ENCODE peak calls at places on chromosomes 16 and 17, in seven cellular contexts. O, U, B, K, Z, E and V are unnamed samples.

GRCh38 chr16:77679901-77680300 is 42.4 kb upstream of the NUDT7 start:
- DNase-seq in U (no peak), B (no peak), K (no peak), E (no peak), Z (no peak), O (no peak), V (no peak)

GRCh38 chr17:29042679-29043538 is at the start of gene PIPOX:
- DNase-seq in Z (no peak), O (peak; percentile 92), U (no peak), K (no peak), E (no peak), B (peak; percentile 48), V (no peak)

GRCh38 chr17:31854672-31855071 is 4.4 kb downstream of the COPRS start:
- DNase-seq in E (no peak), B (no peak), U (no peak), O (no peak), Z (no peak), K (no peak), V (no peak)

GRCh38 chr16:75758215-75758614 is 31.9 kb upstream of the CPHXL start:
- DNase-seq in B (no peak), Z (no peak), O (no peak), U (no peak), E (no peak), K (no peak), V (no peak)

GRCh38 chr17:37305406-37305905 is 70.3 kb upstream of the C17orf78 start:
- DNase-seq in K (no peak), B (no peak), O (no peak), E (no peak), Z (no peak), U (no peak), V (no peak)

GRCh38 chr17:41446806-41447205 is 6.0 kb upstream of the KRT38 start:
- DNase-seq in Z (no peak), E (no peak), K (no peak), B (no peak), U (no peak), O (no peak), V (no peak)

GRCh38 chr17:2336215-2337151 is at the start of gene TSR1:
- DNase-seq in O (peak; percentile 95), Z (peak; percentile 98), K (peak; percentile 92), B (peak; percentile 95), U (peak; percentile 90), E (peak; percentile 93), V (peak; percentile 95)

GRCh38 chr17:56960596-56961538 is at the start of gene COIL:
- DNase-seq in U (peak; percentile 92), K (peak; percentile 91), B (peak; percentile 96), O (peak; percentile 95), Z (peak; percentile 99), E (peak; percentile 96), V (peak; percentile 96)

GRCh38 chr16:67546761-67547422 is 15.4 kb upstream of the CTCF start:
- DNase-seq in Z (peak; percentile 92), E (peak; percentile 88), K (peak; percentile 78), U (peak; percentile 78), O (peak; percentile 86), B (peak; percentile 94), V (peak; percentile 77)

GRCh38 chr17:51087072-51087757 is 33.5 kb downstream of the SPAG9 start:
- DNase-seq in E (no peak), B (no peak), U (no peak), Z (no peak), K (no peak), O (no peak), V (no peak)

GRCh38 chr16:77306050-77306616 is 106.9 kb downstream of the SYCE1L start:
- DNase-seq in O (no peak), E (no peak), Z (no peak), U (no peak), B (no peak), K (no peak), V (no peak)

GRCh38 chr17:9611557-9611956 is 33.8 kb upstream of the USP43 start:
- DNase-seq in B (no peak), E (no peak), Z (no peak), U (no peak), K (no peak), O (no peak), V (no peak)

DNA sequence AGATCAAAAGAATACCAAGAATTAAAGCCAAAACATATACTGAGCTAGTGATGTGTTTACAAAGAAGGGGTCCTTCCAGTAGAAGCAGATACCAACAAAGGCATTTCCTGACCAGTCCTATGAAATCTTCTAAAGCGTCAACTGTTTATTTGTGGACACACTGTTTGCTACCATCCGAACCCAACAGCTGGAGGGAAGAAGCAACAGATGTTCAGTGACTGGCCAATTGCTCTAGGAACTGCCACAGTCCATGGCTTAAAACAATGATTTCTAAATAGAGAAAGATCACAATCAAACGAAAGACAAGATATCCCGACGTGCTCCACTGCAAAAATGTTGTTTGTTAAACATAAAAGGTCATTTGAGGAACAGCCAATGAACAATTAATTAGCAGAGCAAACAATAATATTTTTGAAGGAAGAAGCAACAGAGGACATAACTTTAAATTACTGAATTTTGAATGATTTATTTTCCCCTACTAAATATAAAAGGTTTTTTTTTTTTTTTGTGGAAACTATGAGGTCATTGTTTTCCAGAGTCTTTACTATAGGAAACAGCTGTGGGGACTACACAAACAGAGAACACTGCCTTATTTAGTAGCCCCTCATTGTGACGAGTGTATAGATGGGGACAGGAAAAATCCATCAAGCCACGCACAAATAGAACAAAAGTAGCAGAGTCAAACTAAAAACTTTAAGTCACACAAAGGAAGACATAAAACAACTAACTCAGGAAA is 17.2 kb downstream of the USP31 start:
- DNase-seq in O (no peak), U (no peak), E (no peak), B (no peak), Z (no peak), K (no peak), V (no peak)
- H3K27ac ChIP-seq in O (no peak overlapping the region), U (no peak overlapping the region), E (peak overlapping the region; percentile 39), B (peak overlapping the region; percentile 7), Z (peak overlapping the region; percentile 73), K (peak overlapping the region; percentile 88), V (peak overlapping the region; percentile 50)

DNA sequence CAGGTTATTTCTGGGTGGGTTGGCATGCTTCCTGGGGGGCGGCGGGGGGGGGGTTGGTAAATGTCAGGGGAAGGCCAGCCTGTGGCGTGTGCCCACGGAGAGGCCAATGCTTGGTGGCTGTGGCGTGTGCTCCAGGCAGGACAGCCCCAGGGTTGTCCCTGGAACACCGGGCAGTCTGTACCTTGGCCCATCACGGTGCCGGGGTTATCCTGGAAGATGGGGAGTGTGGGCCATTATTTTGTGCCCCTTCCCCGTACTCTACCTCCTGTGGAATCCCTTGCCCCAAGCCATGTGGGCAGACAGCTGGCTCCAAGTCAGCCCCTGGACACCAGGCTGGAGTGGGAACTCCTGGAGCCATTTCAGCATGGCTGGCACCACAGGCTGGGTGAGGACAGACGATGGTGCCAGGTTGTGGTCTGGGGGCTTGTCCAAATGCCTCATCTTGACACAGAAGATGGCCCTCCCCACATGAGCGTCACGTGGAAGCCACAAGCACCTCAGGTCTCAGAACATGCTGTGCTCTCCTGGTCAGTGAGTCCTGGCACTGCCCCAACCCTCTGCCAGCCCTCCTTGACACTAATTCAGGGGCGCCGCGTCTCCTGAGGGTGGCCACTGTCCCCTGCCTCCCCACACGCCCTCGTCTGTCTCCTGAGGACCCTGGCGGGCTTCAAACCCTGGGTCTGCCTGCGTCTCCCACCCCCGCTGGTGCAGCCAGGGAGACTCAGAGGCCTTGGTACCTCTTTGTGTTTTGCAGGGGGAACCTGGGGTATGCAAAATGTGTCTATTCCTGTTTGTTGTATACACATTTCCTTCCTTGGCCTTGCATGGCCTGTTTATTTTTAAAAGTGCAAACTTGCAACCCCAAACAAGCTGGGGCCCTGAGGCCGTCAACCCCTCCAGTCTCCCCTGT is 4.3 kb downstream of the SLC16A3 start:
- DNase-seq in O (no peak), E (no peak), K (peak; percentile 13), Z (peak; percentile 57), U (peak; percentile 24), B (no peak), V (no peak)
- H3K4me1 ChIP-seq in O (peaks cover 31% of the 10 kb centered on the region), E (peaks cover 26% of the 10 kb centered on the region), K (peaks cover 78% of the 10 kb centered on the region), Z (peaks cover 31% of the 10 kb centered on the region), U (peaks cover 31% of the 10 kb centered on the region), B (peaks cover 26% of the 10 kb centered on the region), V (peaks cover 73% of the 10 kb centered on the region)

GRCh38 chr17:33334703-33335102 is 41.6 kb upstream of the ASIC2 start:
- DNase-seq in O (no peak), E (no peak), U (no peak), K (no peak), B (no peak), Z (no peak), V (no peak)

GRCh38 chr17:33330877-33331276 is 37.8 kb upstream of the ASIC2 start:
- DNase-seq in B (no peak), K (no peak), Z (no peak), E (no peak), U (no peak), O (no peak), V (no peak)

GRCh38 chr17:33338242-33338641 is 45.1 kb upstream of the ASIC2 start:
- DNase-seq in Z (no peak), E (no peak), K (no peak), B (no peak), O (no peak), U (no peak), V (no peak)

DNA sequence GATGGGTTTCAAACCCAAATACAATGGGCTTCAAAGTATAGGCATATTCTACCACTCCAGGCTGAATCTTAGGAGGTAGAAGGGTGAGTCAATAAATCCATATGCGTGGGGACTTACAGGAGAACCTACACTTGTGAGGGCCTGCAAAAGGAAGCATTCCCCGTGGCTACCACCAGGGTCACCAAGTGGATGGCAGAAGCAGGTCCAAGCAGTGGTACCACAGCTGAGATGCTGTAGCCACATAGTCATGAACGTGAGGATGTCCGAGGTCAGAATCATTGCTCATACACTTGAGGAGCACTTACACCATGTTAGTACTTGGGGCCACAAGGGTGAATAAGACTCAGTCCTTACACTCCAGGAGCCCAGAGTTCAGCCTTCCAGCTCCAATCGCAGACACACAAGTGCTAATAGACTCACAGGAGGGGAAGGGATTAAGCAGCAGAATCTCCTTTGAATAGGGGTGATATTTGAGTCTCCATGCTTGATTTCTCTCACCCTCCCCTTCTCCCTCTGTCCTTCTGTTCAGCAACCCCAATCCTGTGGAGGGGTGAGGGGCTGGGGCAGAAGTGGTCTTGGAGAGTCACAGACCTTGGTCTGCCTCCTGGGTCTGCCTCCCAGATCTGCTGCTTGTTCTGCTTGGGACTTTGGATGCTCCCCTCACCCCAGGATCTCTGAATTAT is 42.5 kb upstream of the ASIC2 start:
- DNase-seq in B (no peak), K (no peak), Z (no peak), O (peak; percentile 61), U (no peak), E (no peak), V (no peak)
- TF ChIP-seq CTCF in B (no peak), K (no peak), Z (no peak), O (peak; percentile 40), U (no peak), E (no peak), V (no peak)

GRCh38 chr16:27230562-27230991 is 27.3 kb downstream of the KDM8 start:
- DNase-seq in Z (peak; percentile 71), E (peak; percentile 91), B (peak; percentile 93), U (no peak), O (no peak), K (no peak), V (no peak)

GRCh38 chr16:27232875-27233605 is 29.7 kb downstream of the KDM8 start:
- DNase-seq in Z (no peak), O (no peak), E (no peak), K (no peak), B (no peak), U (no peak), V (no peak)

GRCh38 chr16:27229891-27230470 is 26.7 kb downstream of the KDM8 start:
- DNase-seq in O (no peak), E (no peak), B (no peak), K (no peak), U (no peak), Z (peak; percentile 37), V (no peak)

GRCh38 chr16:27232061-27232841 is 28.9 kb downstream of the KDM8 start:
- DNase-seq in O (no peak), Z (no peak), K (no peak), U (no peak), E (peak; percentile 67), B (peak; percentile 86), V (no peak)

GRCh38 chr16:27231692-27232060 is 28.4 kb downstream of the KDM8 start:
- DNase-seq in Z (peak; percentile 27), K (no peak), B (no peak), O (no peak), E (no peak), U (no peak), V (no peak)
- H3K27ac ChIP-seq in Z (no peak overlapping the region), K (no peak overlapping the region), B (peak overlapping the region; percentile 85), O (no peak overlapping the region), E (no peak overlapping the region), U (no peak overlapping the region), V (no peak overlapping the region)